ENCODE peak calls at places on chromosome 12, in five cellular contexts. N is brain microvascular endothelial cell, I is progenitor cell of endocrine pancreas, U is choroid plexus epithelial cell, Q is astrocyte of the spinal cord. W is an unnamed sample.

GRCh38 chr12:71551529-71551928 is 111.9 kb downstream of the LGR5 start:
- DNase-seq in N (no peak), I (no peak), U (peak; percentile 58), Q (peak; percentile 20), W (no peak)

GRCh38 chr12:32917094-32917611 is 20.6 kb upstream of the PKP2 start:
- DNase-seq in N (peak; percentile 52), I (no peak), U (peak; percentile 95), Q (peak; percentile 81), W (no peak)

GRCh38 chr12:123384318-123384993 is 524 bp downstream of the KMT5A start:
- DNase-seq in N (peak; percentile 16), I (peak; percentile 27), U (peak; percentile 8), Q (no peak), W (peak; percentile 45)

GRCh38 chr12:78146365-78146772 is 315.7 kb downstream of the NAV3 start:
- DNase-seq in N (peak; percentile 7), I (no peak), U (peak; percentile 77), Q (peak; percentile 58), W (no peak)

GRCh38 chr12:84502907-84503787 is 409.5 kb downstream of the SLC6A15 start:
- DNase-seq in N (peak; percentile 66), I (peak; percentile 48), U (peak; percentile 87), Q (peak; percentile 70), W (peak; percentile 42)

GRCh38 chr12:57896139-57896436 is 45.3 kb upstream of the ATP23 start:
- DNase-seq in N (no peak), I (no peak), U (peak; percentile 47), Q (peak; percentile 36), W (peak; percentile 31)

GRCh38 chr12:12718382-12718761 is 1.2 kb downstream of the CDKN1B start:
- DNase-seq in N (no peak), I (no peak), U (peak; percentile 15), Q (no peak), W (no peak)

GRCh38 chr12:98698603-98699463 is 53.7 kb downstream of the APAF1 start:
- DNase-seq in N (peak; percentile 48), I (no peak), U (peak; percentile 63), Q (peak; percentile 72), W (peak; percentile 55)

GRCh38 chr12:790608-791007 is 38.2 kb downstream of the WNK1 start:
- DNase-seq in N (no peak), I (no peak), U (no peak), Q (no peak), W (no peak)
- TF ChIP-seq CTCF in N (no peak), I (no peak), U (no peak), Q (no peak), W (no peak)

GRCh38 chr12:81627336-81628189 is 131.6 kb downstream of the PPFIA2 start:
- DNase-seq in N (peak; percentile 34), I (no peak), U (peak; percentile 79), Q (peak; percentile 69), W (no peak)
- TF ChIP-seq CTCF in N (peak; percentile 49), I (peak; percentile 82), U (peak; percentile 67), Q (peak; percentile 57), W (peak; percentile 39)

DNA sequence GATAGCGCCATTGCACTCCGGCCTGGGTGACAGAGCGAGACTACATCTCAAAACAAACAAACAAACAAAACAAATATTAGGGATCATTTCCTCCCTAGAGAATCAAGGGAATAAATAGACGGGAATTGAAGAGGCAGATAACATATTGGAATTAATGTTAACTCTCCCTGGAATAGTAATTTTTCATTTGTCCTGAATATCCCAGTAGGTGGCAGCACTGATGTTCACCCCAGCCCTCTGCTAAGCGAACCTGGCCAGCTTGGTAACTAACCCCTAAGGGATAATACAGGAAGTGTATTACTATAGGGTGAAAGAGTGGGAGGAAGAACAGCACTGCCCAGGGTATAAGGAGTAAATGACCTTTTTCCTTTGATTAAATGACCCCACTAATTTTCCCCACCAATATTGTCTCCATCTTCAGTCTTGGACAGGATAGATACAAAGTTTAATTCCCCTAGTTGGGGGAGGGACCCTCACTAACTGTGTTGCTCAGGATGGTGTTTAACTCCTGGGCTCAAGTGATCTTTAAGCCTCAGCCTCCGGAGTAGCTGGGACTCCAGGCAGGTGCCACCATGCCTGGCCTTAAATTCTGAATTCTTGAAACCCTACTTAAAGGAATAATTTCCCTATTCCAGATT is 40.5 kb downstream of the SLC2A14 start:
- DNase-seq in N (peak; percentile 56), I (no peak), U (peak; percentile 83), Q (peak; percentile 50), W (no peak)
- TF ChIP-seq CTCF in N (peak; percentile 73), I (peak; percentile 68), U (peak; percentile 79), Q (peak; percentile 69), W (peak; percentile 28)

DNA sequence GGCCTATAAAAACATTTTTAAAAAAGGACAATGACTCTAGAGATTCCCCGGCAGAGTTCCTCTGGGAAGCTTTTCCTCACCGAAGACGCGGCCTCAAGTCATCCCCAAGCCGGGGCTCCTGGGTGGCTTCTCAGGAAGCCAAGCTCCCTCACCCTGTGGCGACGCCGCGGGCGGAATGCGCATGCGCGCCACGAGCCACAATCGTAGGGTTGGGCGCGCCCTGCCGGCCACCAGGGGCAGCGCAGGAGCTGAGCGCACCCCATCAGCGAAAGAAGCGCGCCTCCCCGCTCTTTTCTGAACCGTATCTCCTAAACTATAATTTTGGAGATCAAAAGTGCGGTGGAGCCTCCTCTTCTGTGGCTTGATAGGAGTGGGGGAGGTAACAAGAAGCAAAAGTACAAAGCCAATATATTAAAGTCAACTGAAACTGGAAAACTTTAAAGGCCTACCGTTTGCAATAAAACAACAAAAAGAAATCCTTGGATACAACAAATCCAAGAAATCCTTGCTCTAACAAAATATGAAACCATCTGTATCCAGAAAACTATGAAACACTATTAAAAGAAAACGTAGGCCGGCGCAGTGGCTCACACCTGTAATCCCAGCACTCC is 17.4 kb upstream of the CHFR start:
- DNase-seq in N (peak; percentile 47), I (peak; percentile 53), U (peak; percentile 70), Q (peak; percentile 38), W (peak; percentile 83)
- TF ChIP-seq CTCF in N (peak; percentile 73), I (peak; percentile 67), U (peak; percentile 81), Q (peak; percentile 82), W (peak; percentile 86)

GRCh38 chr12:50174971-50175715 is 8.0 kb upstream of the CERS5 start:
- DNase-seq in N (no peak), I (no peak), U (peak; percentile 89), Q (peak; percentile 86), W (no peak)

GRCh38 chr12:50175716-50176026 is 8.5 kb upstream of the CERS5 start:
- DNase-seq in N (no peak), I (no peak), U (no peak), Q (no peak), W (no peak)
- TF ChIP-seq CTCF in N (no peak), I (no peak), U (no peak), Q (no peak), W (no peak)

DNA sequence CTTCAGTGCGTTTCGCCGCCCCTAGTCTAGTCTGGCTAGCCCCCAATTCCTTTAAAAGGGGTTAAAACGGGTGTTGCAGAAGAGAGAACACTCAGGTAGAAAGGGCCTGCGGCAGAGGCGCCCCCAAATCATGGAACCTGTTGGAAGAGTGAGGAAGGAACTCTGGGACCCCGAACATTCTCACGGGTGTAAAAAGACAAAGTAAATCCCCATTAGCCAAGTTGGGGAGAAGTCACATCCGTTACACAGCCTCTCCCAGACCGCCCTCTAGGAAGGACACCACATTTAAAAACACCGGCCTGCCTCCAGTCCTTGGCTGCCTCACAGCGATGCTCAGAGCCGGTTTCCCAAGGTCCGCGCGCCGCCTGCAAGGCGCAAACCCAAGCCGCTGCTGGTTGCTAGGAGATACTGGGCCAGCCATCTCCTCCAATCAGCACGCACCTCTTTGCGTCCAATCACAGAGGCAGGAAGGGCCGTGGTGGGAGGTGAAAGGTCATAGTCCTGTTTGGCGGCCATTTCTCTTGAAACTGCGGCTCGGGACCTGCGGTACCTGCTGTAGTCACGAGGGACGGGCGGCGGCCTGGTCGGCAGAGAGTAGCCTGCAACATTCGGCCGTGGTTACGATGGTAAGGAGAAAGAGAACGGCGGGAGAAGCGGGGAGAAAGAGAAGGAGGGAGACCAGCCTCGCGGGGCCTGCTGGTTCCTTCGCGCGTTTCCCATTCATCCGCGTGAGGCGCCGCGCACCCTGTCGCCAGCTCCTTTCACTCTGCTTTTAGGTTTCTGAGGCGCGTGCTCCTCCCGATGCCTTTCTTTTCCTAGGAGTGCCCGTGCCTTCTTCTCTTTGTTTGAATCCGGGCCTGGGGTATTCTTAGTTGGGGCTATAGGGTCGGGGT is at the start of gene SNRPF:
- DNase-seq in N (peak; percentile 98), I (peak; percentile 90), U (peak; percentile 99), Q (peak; percentile 97), W (peak; percentile 97)
- TF ChIP-seq CTCF in N (peak; percentile 32), I (no peak), U (peak; percentile 35), Q (no peak), W (no peak)

DNA sequence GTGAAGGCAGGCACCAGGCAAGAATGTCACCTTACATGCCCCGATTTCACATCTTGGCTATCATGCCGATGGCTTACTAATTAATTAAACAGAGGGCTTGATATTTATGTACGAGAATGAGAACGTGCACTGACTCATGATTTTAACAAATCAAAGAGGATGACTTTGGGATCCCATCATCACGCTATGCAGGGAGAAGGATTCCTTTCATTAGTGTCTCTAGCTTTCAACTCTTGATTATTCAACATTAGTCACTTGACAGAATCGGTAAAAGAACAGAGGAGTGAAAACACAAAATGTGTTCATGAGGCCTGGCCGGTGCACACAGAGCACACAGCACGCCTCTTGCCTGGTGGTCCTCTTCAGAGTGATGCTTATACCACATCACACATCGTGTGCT is 80.6 kb downstream of the PRKAB1 start:
- DNase-seq in N (no peak), I (no peak), U (no peak), Q (peak; percentile 22), W (no peak)
- TF ChIP-seq CTCF in N (no peak), I (no peak), U (no peak), Q (no peak), W (no peak)